ENCODE peak calls at places on chromosomes 13 and 19, in seven cellular contexts. L is heart right ventricle, C is fibroblast of lung, U is hepatocyte, T is RWPE2, G is gastrocnemius medialis, I is PC-3. D is an unnamed sample.

GRCh38 chr19:13492128-13492527 is 14.2 kb downstream of the CACNA1A start:
- DNase-seq in T (no peak), L (no peak), C (peak), G (no peak), I (peak), U (no peak), D (no peak)

GRCh38 chr13:29507356-29507755 is 88.1 kb downstream of the SLC7A1 start:
- DNase-seq in I (no peak), U (no peak), T (no peak), G (no peak), C (no peak), L (no peak), D (no peak)

GRCh38 chr19:16198363-16198636 is 589 bp downstream of the AP1M1 start:
- DNase-seq in T (no peak), I (no peak), C (no peak), G (no peak), U (peak), L (no peak), D (no peak)

GRCh38 chr13:36131931-36132297 is 732 bp upstream of the DCLK1 start:
- DNase-seq in L (peak), I (no peak), C (peak), T (no peak), U (peak), G (peak), D (no peak)

GRCh38 chr19:10346509-10346908 is 7.1 kb upstream of the ICAM3 start:
- DNase-seq in I (no peak), L (no peak), G (no peak), U (no peak), T (no peak), C (peak), D (no peak)

GRCh38 chr13:23020246-23020843 is 160.4 kb upstream of the SGCG start:
- DNase-seq in G (peak), T (no peak), U (peak), L (no peak), I (peak), C (peak), D (no peak)

GRCh38 chr13:98478134-98479129 is 98.5 kb downstream of the STK24 start:
- DNase-seq in G (no peak), I (peak), L (no peak), T (no peak), C (peak), U (no peak), D (no peak)

GRCh38 chr13:112887151-112887550 is 81.9 kb upstream of the MCF2L start:
- DNase-seq in T (no peak), I (no peak), C (no peak), L (no peak), G (no peak), U (no peak), D (no peak)

GRCh38 chr13:104799152-104799551 is 1732.9 kb upstream of the SLC10A2 start:
- DNase-seq in T (no peak), G (no peak), U (no peak), I (no peak), C (no peak), L (no peak), D (no peak)

GRCh38 chr19:49117677-49118564 is 1.0 kb downstream of the C19orf73 start:
- DNase-seq in I (no peak), G (no peak), T (no peak), C (no peak), L (peak), U (no peak), D (no peak)

GRCh38 chr13:95352486-95352885 is 51.2 kb upstream of the ABCC4 start:
- DNase-seq in I (peak), G (no peak), T (no peak), U (no peak), L (no peak), C (no peak), D (no peak)

GRCh38 chr13:109389892-109390345 is 396.5 kb downstream of the IRS2 start:
- DNase-seq in C (peak), T (no peak), L (no peak), I (no peak), U (no peak), G (no peak), D (no peak)

GRCh38 chr13:99231726-99232125 is 26.5 kb downstream of the GPR18 start:
- DNase-seq in L (no peak), I (no peak), G (no peak), T (no peak), U (no peak), C (no peak), D (no peak)

GRCh38 chr13:111051041-111051440 is 64.1 kb upstream of the ARHGEF7 start:
- DNase-seq in U (no peak), T (no peak), I (no peak), G (no peak), L (no peak), C (no peak), D (no peak)

GRCh38 chr19:16627194-16627927 is 643 bp downstream of the MED26 start:
- DNase-seq in T (no peak), L (no peak), U (peak), I (no peak), G (no peak), C (peak), D (no peak)

GRCh38 chr13:71801781-71802180 is 65.2 kb downstream of the DACH1 start:
- DNase-seq in G (no peak), L (no peak), U (no peak), C (no peak), T (no peak), I (no peak), D (no peak)

GRCh38 chr19:38842439-38843174 is 7.2 kb downstream of the HNRNPL start:
- DNase-seq in C (no peak), G (no peak), T (no peak), U (no peak), L (no peak), I (no peak), D (no peak)

GRCh38 chr19:1136201-1136600 is 32.4 kb downstream of the GPX4 start:
- DNase-seq in U (no peak), G (no peak), I (no peak), T (no peak), C (no peak), L (no peak), D (no peak)

GRCh38 chr19:49224856-49225255 is 67.3 kb downstream of the TRPM4 start:
- DNase-seq in I (peak), T (peak), L (peak), G (peak), U (peak), C (peak), D (no peak)

GRCh38 chr13:52070929-52071523 is 46.5 kb downstream of the UTP14C start:
- DNase-seq in T (no peak), U (no peak), C (peak), I (no peak), L (no peak), G (no peak), D (no peak)

GRCh38 chr19:38691938-38692457 is 44.5 kb downstream of the ACTN4 start:
- DNase-seq in I (no peak), C (peak), T (peak), L (no peak), U (peak), G (peak), D (peak)

GRCh38 chr13:43094901-43095300 is 71.5 kb downstream of the DNAJC15 start:
- DNase-seq in C (no peak), U (no peak), L (no peak), G (no peak), T (no peak), I (no peak), D (no peak)

GRCh38 chr13:25171517-25172302 is at the start of gene AMER2:
- DNase-seq in T (no peak), L (peak), G (no peak), U (peak), C (peak), I (no peak), D (no peak)

GRCh38 chr19:1453525-1454371 is 3.8 kb downstream of the APC2 start:
- DNase-seq in I (peak), C (no peak), L (no peak), G (no peak), U (no peak), T (no peak), D (no peak)

GRCh38 chr19:57377498-57378146 is 12.0 kb upstream of the ZNF548 start:
- DNase-seq in C (peak), T (no peak), I (no peak), U (no peak), G (no peak), L (no peak), D (no peak)

GRCh38 chr13:66835040-66835628 is 395.0 kb downstream of the PCDH9 start:
- DNase-seq in C (peak), U (peak), I (no peak), T (no peak), G (peak), L (peak), D (no peak)

GRCh38 chr19:11881151-11881800 is 6.3 kb upstream of the ZNF69 start:
- DNase-seq in I (peak), G (peak), U (peak), T (no peak), L (peak), C (peak), D (no peak)

GRCh38 chr19:38229585-38230073 is 5.6 kb upstream of the DPF1 start:
- DNase-seq in G (no peak), L (peak), C (peak), U (peak), T (peak), I (peak), D (no peak)

GRCh38 chr19:29841559-29842367 is 30.0 kb downstream of the CCNE1 start:
- DNase-seq in L (no peak), I (peak), C (no peak), G (no peak), U (peak), T (no peak), D (no peak)

GRCh38 chr19:492091-492531 is 4.2 kb upstream of the MADCAM1 start:
- DNase-seq in U (peak), I (peak), L (no peak), C (no peak), T (no peak), G (no peak), D (no peak)

GRCh38 chr13:113291997-113292862 is 4.8 kb upstream of the LAMP1 start:
- DNase-seq in T (no peak), U (peak), C (peak), G (peak), I (peak), L (peak), D (no peak)

GRCh38 chr13:48235100-48235813 is 2.3 kb downstream of the ITM2B start:
- DNase-seq in T (no peak), C (peak), U (peak), L (no peak), G (peak), I (peak), D (no peak)

GRCh38 chr19:48247212-48247611 is 8.5 kb downstream of the CARD8 start:
- DNase-seq in L (no peak), U (no peak), I (no peak), T (no peak), C (no peak), G (no peak), D (no peak)

GRCh38 chr19:19552811-19553210 is 14.7 kb downstream of the CILP2 start:
- DNase-seq in I (peak), G (no peak), C (peak), T (peak), U (peak), L (no peak), D (no peak)

GRCh38 chr19:5706876-5707573 is 12.9 kb downstream of the LONP1 start:
- DNase-seq in C (no peak), L (no peak), G (no peak), U (no peak), T (no peak), I (no peak), D (no peak)

GRCh38 chr13:46622918-46623256 is 69.9 kb downstream of the LRCH1 start:
- DNase-seq in C (peak), U (peak), I (peak), T (no peak), L (no peak), G (no peak), D (no peak)

GRCh38 chr13:69474286-69474685 is 633.3 kb upstream of the ATXN8OS start:
- DNase-seq in C (no peak), U (no peak), L (no peak), I (peak), G (no peak), T (no peak), D (no peak)

GRCh38 chr19:30546332-30546731 is 174.1 kb downstream of the ZNF536 start:
- DNase-seq in G (no peak), U (no peak), T (no peak), L (no peak), I (no peak), C (no peak), D (no peak)

GRCh38 chr13:31172535-31172934 is 10.8 kb upstream of the HSPH1 start:
- DNase-seq in T (no peak), C (peak), I (peak), L (no peak), G (no peak), U (peak), D (no peak)

GRCh38 chr19:40805258-40805868 is 6.4 kb downstream of the EGLN2 start:
- DNase-seq in U (no peak), G (no peak), T (no peak), C (no peak), L (no peak), I (no peak), D (no peak)

GRCh38 chr19:40804783-40805242 is 5.8 kb downstream of the EGLN2 start:
- DNase-seq in L (no peak), T (no peak), I (no peak), G (no peak), C (no peak), U (no peak), D (no peak)

GRCh38 chr19:40803170-40803856 is 4.3 kb downstream of the EGLN2 start:
- DNase-seq in I (no peak), G (no peak), U (no peak), C (no peak), T (no peak), L (no peak), D (no peak)

GRCh38 chr19:40802300-40803169 is 3.5 kb downstream of the EGLN2 start:
- DNase-seq in L (peak), G (peak), U (no peak), T (no peak), C (no peak), I (no peak), D (no peak)

DNA sequence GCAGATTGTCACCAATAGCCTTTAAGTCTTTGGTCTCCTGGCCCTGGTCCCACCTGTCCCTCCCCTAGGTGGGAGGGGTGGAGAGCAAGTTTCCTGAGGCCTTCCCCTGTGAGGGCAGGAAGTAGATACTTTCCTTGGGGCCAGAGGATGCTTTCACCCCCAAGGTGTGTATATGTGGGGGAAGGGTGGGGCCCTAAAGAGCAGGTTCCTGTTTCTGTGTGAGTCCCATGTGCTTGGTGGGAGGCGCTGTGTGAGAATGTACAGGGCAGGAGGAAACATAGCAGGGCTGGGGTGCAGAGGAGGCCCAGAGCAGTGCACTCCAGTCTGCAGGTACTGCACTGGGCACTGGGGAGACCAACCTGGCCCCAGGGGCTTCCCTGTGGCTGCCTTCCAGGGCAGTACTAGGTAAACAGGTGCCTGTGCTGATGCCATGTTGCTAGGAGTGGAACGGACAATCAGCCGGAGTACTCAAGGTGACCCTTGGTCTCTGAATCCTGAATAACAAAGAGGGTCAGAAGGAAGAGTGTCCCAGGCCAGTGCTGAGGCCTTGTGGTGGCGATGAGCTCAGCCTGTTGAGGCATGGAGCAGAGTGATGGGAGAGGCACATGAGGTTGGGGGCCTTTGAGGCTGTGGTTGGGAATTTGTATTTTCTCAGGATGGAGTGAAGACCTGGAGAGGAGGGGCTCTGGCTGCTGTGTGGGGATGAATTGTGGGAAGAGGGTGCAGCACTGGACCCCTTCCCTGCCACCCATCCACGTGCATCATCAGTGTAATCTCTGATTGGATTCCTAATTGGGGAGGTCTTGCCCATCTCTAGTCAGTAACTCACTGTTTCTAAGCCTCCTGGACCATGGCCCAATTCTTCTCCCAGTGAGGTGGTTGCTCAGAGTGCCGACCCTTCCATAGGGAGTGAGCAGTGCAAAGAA is 5.1 kb downstream of the EGLN2 start:
- DNase-seq in T (no peak), C (no peak), L (peak), U (no peak), I (peak), G (peak), D (no peak)
- TF ChIP-seq CTCF in T (no peak), C (no peak), L (no peak), U (no peak), I (no peak), G (no peak), D (no peak)

GRCh38 chr19:34666958-34667265 is 10.0 kb downstream of the SCGB2B2 start:
- DNase-seq in L (no peak), C (no peak), G (no peak), U (no peak), I (no peak), T (no peak), D (no peak)

GRCh38 chr19:34666200-34666957 is 10.6 kb downstream of the SCGB2B2 start:
- DNase-seq in U (no peak), C (no peak), G (no peak), L (no peak), I (no peak), T (no peak), D (no peak)

GRCh38 chr19:34664870-34665269 is 12.1 kb downstream of the SCGB2B2 start:
- DNase-seq in U (no peak), L (no peak), C (no peak), G (no peak), T (no peak), I (no peak), D (no peak)

GRCh38 chr19:34669305-34669704 is 7.7 kb downstream of the SCGB2B2 start:
- DNase-seq in U (no peak), T (no peak), G (no peak), L (no peak), I (no peak), C (no peak), D (no peak)

GRCh38 chr19:34667349-34668076 is 9.4 kb downstream of the SCGB2B2 start:
- DNase-seq in U (no peak), L (no peak), I (peak), T (no peak), C (peak), G (no peak), D (no peak)
- H3K27ac ChIP-seq in U (no peak), L (no peak), I (no peak), T (no peak), C (peak), G (peak), D (no peak)

GRCh38 chr19:41484822-41485221 is 41.9 kb downstream of the ERICH4 start:
- DNase-seq in L (no peak), I (no peak), G (no peak), U (no peak), C (no peak), T (no peak), D (no peak)
- TF ChIP-seq CTCF in L (no peak), I (no peak), G (no peak), U (no peak), C (no peak), T (no peak), D (no peak)

DNA sequence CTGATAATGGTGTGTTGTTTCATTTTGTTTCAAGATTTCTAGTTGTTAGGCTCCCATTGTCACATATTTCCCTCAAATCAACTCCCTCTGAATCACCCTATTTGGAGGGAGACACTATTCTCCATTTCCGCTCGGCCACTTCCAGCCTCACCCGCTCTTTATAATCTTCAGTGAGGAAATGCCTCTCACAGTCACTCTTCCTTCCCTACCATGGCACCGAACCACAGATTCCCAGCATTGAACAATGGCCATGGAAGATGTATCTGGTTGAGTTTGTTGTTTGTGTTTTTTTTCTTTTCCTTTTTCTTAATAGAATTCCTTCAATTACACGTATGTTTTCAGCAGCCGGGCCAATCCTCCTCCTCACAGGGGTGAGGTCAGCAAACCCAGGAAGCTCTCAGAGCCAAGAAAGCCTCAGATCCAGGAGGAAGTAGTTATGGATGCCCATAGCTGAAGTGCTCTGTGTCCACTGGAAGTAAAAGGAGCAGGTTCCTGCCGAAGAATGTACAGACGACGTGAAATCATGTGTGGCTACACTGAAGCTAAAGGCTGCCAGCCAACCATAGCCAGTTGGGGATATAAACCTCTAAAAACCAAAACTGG is 472.1 kb downstream of the FOXO1 start:
- DNase-seq in L (no peak), T (no peak), U (no peak), I (no peak), C (no peak), G (no peak), D (no peak)
- H3K27ac ChIP-seq in L (peak), T (no peak), U (no peak), I (no peak), C (no peak), G (peak), D (peak)

DNA sequence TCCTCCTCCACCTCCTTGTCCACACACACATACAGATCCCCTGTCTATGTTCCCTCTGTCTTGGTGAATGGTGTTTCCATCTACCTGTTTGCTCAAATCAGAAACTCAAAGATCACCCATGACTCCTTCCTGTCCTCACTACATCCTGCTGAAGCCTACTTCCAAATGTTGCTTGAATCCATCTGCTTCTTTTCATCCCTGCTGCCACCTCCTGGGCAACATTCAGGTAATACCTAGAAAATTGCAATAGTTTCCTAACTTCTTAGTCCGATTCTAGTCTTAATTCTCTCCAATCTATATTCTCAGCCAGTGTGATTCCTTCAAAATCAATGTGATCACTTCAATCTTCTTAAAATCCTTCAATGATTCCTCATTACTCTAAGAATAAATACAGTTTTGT is 155.5 kb upstream of the STARD13 start:
- DNase-seq in C (peak), G (no peak), T (no peak), U (peak), I (peak), L (no peak), D (no peak)
- TF ChIP-seq CTCF in C (peak), G (peak), T (peak), U (peak), I (peak), L (peak), D (no peak)

D was measured in thoracic aorta.